ENCODE peak calls at places on chromosomes 12 and 14, in six cellular contexts. D is HepG2, V is A549, F is GM12878, T is H1, R is K562. K is an unnamed sample.
A peak's percentile ranks its signal among the peaks of the same experiment; 100 is the strongest.

GRCh38 chr14:92397140-92397815 is 74.3 kb downstream of the SLC24A4 start:
- DNase-seq in F (no peak), D (no peak), V (peak; percentile 28), T (no peak), R (no peak), K (no peak)

GRCh38 chr14:91113829-91114078 is at the start of gene DGLUCY:
- DNase-seq in T (no peak), F (no peak), D (no peak), V (peak; percentile 68), R (peak; percentile 68), K (peak; percentile 84)

GRCh38 chr12:98821849-98822248 is 176.8 kb downstream of the APAF1 start:
- DNase-seq in V (no peak), D (no peak), R (no peak), F (no peak), T (no peak), K (no peak)

GRCh38 chr12:120709976-120710804 is at the start of gene UNC119B:
- DNase-seq in T (no peak), D (no peak), R (peak; percentile 90), F (no peak), V (peak; percentile 52), K (peak; percentile 96)

GRCh38 chr14:23121401-23121800 is 2.3 kb upstream of the CEBPE start:
- DNase-seq in D (no peak), V (no peak), T (no peak), F (no peak), R (no peak), K (no peak)

GRCh38 chr12:71438670-71439361 is 782 bp upstream of the LGR5 start:
- DNase-seq in V (peak; percentile 6), R (no peak), T (no peak), D (peak; percentile 98), F (no peak), K (peak; percentile 46)

GRCh38 chr14:104889374-104889755 is 24.3 kb downstream of the CEP170B start:
- DNase-seq in D (no peak), R (no peak), T (no peak), F (no peak), V (no peak), K (no peak)

GRCh38 chr12:131370321-131370720 is 340.6 kb upstream of the SFSWAP start:
- DNase-seq in R (no peak), F (no peak), V (no peak), T (no peak), D (no peak), K (no peak)

GRCh38 chr12:14259481-14260010 is 105.9 kb upstream of the ATF7IP start:
- DNase-seq in F (no peak), R (no peak), T (no peak), D (no peak), V (no peak), K (no peak)

GRCh38 chr12:105334568-105334967 is 4.1 kb downstream of the C12orf75 start:
- DNase-seq in F (no peak), T (no peak), D (no peak), R (no peak), V (no peak), K (no peak)

GRCh38 chr14:36844443-36844842 is 182.8 kb downstream of the PAX9 start:
- DNase-seq in F (no peak), V (no peak), R (no peak), D (no peak), T (no peak), K (no peak)

GRCh38 chr12:17278946-17279345 is 673.0 kb upstream of the LMO3 start:
- DNase-seq in F (no peak), D (no peak), V (no peak), T (no peak), R (no peak), K (no peak)

GRCh38 chr14:106556665-106557289 is 1030.4 kb downstream of the TMEM121 start:
- DNase-seq in V (peak; percentile 18), T (no peak), R (peak; percentile 22), F (no peak), D (peak; percentile 27), K (peak; percentile 46)

GRCh38 chr14:58730793-58731464 is 93.2 kb downstream of the DACT1 start:
- DNase-seq in D (no peak), V (no peak), R (no peak), T (no peak), F (no peak), K (no peak)

GRCh38 chr12:103903979-103904378 is 26.2 kb upstream of the HSP90B1 start:
- DNase-seq in D (no peak), R (no peak), T (no peak), F (no peak), V (no peak), K (no peak)

GRCh38 chr12:4154672-4155225 is 118.8 kb upstream of the CCND2 start:
- DNase-seq in D (no peak), F (no peak), T (no peak), V (no peak), R (no peak), K (no peak)

GRCh38 chr12:56221233-56221756 is 427 bp downstream of the RNF41 start:
- DNase-seq in V (peak; percentile 39), D (no peak), R (no peak), T (no peak), F (no peak), K (peak; percentile 72)

GRCh38 chr14:24309538-24310386 is at the start of gene LTB4R2:
- DNase-seq in D (no peak), V (no peak), R (no peak), F (no peak), T (no peak), K (no peak)

GRCh38 chr12:112978163-112979081 is at the start of gene OAS2:
- DNase-seq in F (peak; percentile 94), R (no peak), D (peak; percentile 12), T (no peak), V (no peak), K (no peak)

GRCh38 chr12:112900298-112901145 is 6.2 kb upstream of the OAS1 start:
- DNase-seq in D (peak; percentile 46), T (peak; percentile 17), F (no peak), V (peak; percentile 79), R (peak; percentile 46), K (peak; percentile 50)

GRCh38 chr12:101891462-101891971 is 14.1 kb downstream of the DRAM1 start:
- DNase-seq in R (no peak), V (peak; percentile 67), D (peak; percentile 86), T (no peak), F (peak; percentile 75), K (no peak)

GRCh38 chr12:24852420-24852819 is 96.5 kb downstream of the BCAT1 start:
- DNase-seq in R (no peak), D (no peak), V (no peak), F (no peak), T (no peak), K (no peak)

GRCh38 chr14:51604078-51604477 is 47.6 kb upstream of the FRMD6 start:
- DNase-seq in R (no peak), D (no peak), T (no peak), F (no peak), V (no peak), K (no peak)

GRCh38 chr12:113214938-113215400 is 6.3 kb upstream of the TPCN1 start:
- DNase-seq in F (peak; percentile 80), R (no peak), V (peak; percentile 83), T (no peak), D (peak; percentile 81), K (peak; percentile 45)

GRCh38 chr12:130126023-130126432 is 36.2 kb upstream of the FZD10 start:
- DNase-seq in R (no peak), F (no peak), T (no peak), D (no peak), V (peak; percentile 21), K (no peak)

DNA sequence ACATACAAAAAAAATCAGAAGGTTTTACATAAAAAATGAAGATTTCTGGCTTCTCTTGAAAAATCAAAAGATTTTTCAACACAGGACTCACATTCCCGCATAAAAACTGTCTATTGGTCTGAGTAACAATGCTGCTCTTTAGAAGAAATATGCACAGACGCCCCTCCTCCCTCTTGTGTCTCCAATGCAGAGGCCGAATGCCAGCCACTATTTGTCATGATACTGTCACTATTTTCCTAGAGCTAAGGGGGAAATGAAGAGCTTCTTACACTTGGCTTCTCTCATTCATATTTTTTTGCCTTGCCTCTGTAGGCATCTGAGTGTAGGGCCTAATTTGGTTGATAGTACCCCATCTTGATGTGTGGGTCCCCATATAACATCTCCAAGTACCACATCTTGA is 98.0 kb downstream of the BBS10 start:
- DNase-seq in R (no peak), V (no peak), T (no peak), D (no peak), F (no peak), K (no peak)
- TF ChIP-seq RAD21 in R (no peak), V (no peak), T (no peak), D (no peak), F (no peak), K (no peak)

GRCh38 chr12:118188690-118189371 is 52.9 kb downstream of the PEBP1 start:
- DNase-seq in F (no peak), R (no peak), D (no peak), V (no peak), T (no peak), K (peak; percentile 62)

GRCh38 chr12:118187746-118188390 is 51.9 kb downstream of the PEBP1 start:
- DNase-seq in V (no peak), T (no peak), R (peak; percentile 17), D (no peak), F (no peak), K (peak; percentile 30)

GRCh38 chr12:118193477-118193876 is 57.6 kb downstream of the PEBP1 start:
- DNase-seq in D (no peak), F (no peak), V (no peak), T (no peak), R (no peak), K (no peak)

GRCh38 chr12:118189761-118190181 is 53.8 kb downstream of the PEBP1 start:
- DNase-seq in F (no peak), V (no peak), T (no peak), R (no peak), D (no peak), K (peak; percentile 53)

GRCh38 chr12:118190266-118190665 is 54.3 kb downstream of the PEBP1 start:
- DNase-seq in V (no peak), F (no peak), R (no peak), T (no peak), D (no peak), K (peak; percentile 33)
- TF ChIP-seq USF2 in V (no peak), F (no peak), R (no peak), T (no peak), D (no peak), K (no peak)

GRCh38 chr12:67449591-67450052 is 180.5 kb downstream of the CAND1 start:
- DNase-seq in F (peak; percentile 82), V (no peak), D (no peak), R (no peak), T (no peak), K (no peak)
- TF ChIP-seq CHD2 in F (no peak), V (no peak), D (no peak), R (no peak), T (no peak), K (no peak)

GRCh38 chr12:109573914-109574244 is 285 bp downstream of the MVK start:
- DNase-seq in V (no peak), R (no peak), T (no peak), F (no peak), D (no peak), K (no peak)

GRCh38 chr12:109571773-109572505 is 1.4 kb downstream of the MMAB start:
- DNase-seq in F (no peak), T (no peak), V (no peak), D (no peak), R (no peak), K (no peak)

GRCh38 chr12:109575683-109576082 is 2.1 kb downstream of the MVK start:
- DNase-seq in R (no peak), T (no peak), D (no peak), F (no peak), V (no peak), K (no peak)

GRCh38 chr12:109573029-109573913 is at the start of the genes MMAB and MVK:
- DNase-seq in R (peak; percentile 99), T (peak; percentile 99), V (peak; percentile 100), F (peak; percentile 99), D (peak; percentile 99), K (peak; percentile 98)

GRCh38 chr12:109572506-109572845 is 828 bp downstream of the MMAB start:
- DNase-seq in F (no peak), D (peak; percentile 35), V (no peak), R (no peak), T (no peak), K (no peak)
- TF ChIP-seq RAD21 in F (no peak), D (no peak), V (no peak), R (no peak), T (no peak), K (no peak)

K was measured in SK-N-SH.